ENCODE peak calls at places on chromosomes 6 and 20, in six cellular contexts. S is SK-N-SH, Y is GM12878, C is IMR-90, L is HepG2, O is H1. U is an unnamed sample.

GRCh38 chr6:103183831-103184411 is 1675.8 kb downstream of the HACE1 start:
- DNase-seq in S (no peak), Y (no peak), C (no peak), L (no peak), O (peak), U (no peak)

GRCh38 chr20:25299801-25300200 is 51.9 kb downstream of the PYGB start:
- DNase-seq in S (no peak), Y (no peak), C (peak), L (no peak), O (no peak), U (no peak)

GRCh38 chr6:88864347-88865057 is 98.9 kb downstream of the RNGTT start:
- DNase-seq in S (no peak), Y (no peak), C (no peak), L (no peak), O (no peak), U (no peak)

GRCh38 chr6:55568779-55569439 is 10.1 kb downstream of the HMGCLL1 start:
- DNase-seq in S (no peak), Y (no peak), C (no peak), L (no peak), O (no peak), U (no peak)

GRCh38 chr6:35919085-35919826 is 1.6 kb downstream of the SRPK1 start:
- DNase-seq in S (no peak), Y (no peak), C (peak), L (peak), O (no peak), U (no peak)

GRCh38 chr20:58717278-58718091 is 24.9 kb downstream of the NPEPL1 start:
- DNase-seq in S (no peak), Y (no peak), C (no peak), L (no peak), O (peak), U (no peak)

GRCh38 chr6:501891-502601 is 110.5 kb downstream of the IRF4 start:
- DNase-seq in S (no peak), Y (no peak), C (no peak), L (no peak), O (no peak), U (no peak)

GRCh38 chr20:41654292-41654691 is 36.1 kb upstream of the CHD6 start:
- DNase-seq in S (no peak), Y (no peak), C (no peak), L (no peak), O (no peak), U (no peak)

GRCh38 chr20:603116-603640 is 6.9 kb downstream of the TCF15 start:
- DNase-seq in S (no peak), Y (no peak), C (no peak), L (no peak), O (no peak), U (no peak)

GRCh38 chr20:57618091-57618765 is 2.0 kb downstream of the ZBP1 start:
- DNase-seq in S (no peak), Y (no peak), C (no peak), L (no peak), O (peak), U (peak)

GRCh38 chr6:108651781-108652227 is 91.1 kb downstream of the FOXO3 start:
- DNase-seq in S (no peak), Y (no peak), C (peak), L (no peak), O (no peak), U (no peak)

GRCh38 chr20:23574977-23575376 is 6.7 kb upstream of the CST9L start:
- DNase-seq in S (no peak), Y (no peak), C (no peak), L (no peak), O (no peak), U (no peak)

GRCh38 chr6:144559865-144560603 is 274.9 kb downstream of the UTRN start:
- DNase-seq in S (peak), Y (no peak), C (peak), L (peak), O (no peak), U (no peak)

GRCh38 chr20:956330-956951 is 40.3 kb upstream of the ANGPT4 start:
- DNase-seq in S (peak), Y (peak), C (peak), L (peak), O (peak), U (peak)

GRCh38 chr6:6803180-6803978 is 214.9 kb downstream of the LY86 start:
- DNase-seq in S (no peak), Y (no peak), C (no peak), L (no peak), O (no peak), U (no peak)

GRCh38 chr20:47792021-47792618 is 6.8 kb upstream of the SULF2 start:
- DNase-seq in S (no peak), Y (no peak), C (peak), L (no peak), O (no peak), U (no peak)

GRCh38 chr6:111721677-111722219 is 116.1 kb upstream of the TRAF3IP2 start:
- DNase-seq in S (peak), Y (no peak), C (peak), L (peak), O (peak), U (peak)

GRCh38 chr6:34350100-34350936 is 42.2 kb downstream of the NUDT3 start:
- DNase-seq in S (peak), Y (no peak), C (peak), L (no peak), O (no peak), U (no peak)

GRCh38 chr6:7249391-7249790 is 63.6 kb downstream of the SSR1 start:
- DNase-seq in S (no peak), Y (no peak), C (peak), L (no peak), O (no peak), U (no peak)

GRCh38 chr20:7629880-7630279 is 310.4 kb downstream of the HAO1 start:
- DNase-seq in S (no peak), Y (no peak), C (no peak), L (no peak), O (no peak), U (no peak)

GRCh38 chr6:12605888-12606345 is 110.7 kb upstream of the PHACTR1 start:
- DNase-seq in S (peak), Y (peak), C (peak), L (peak), O (peak), U (peak)

GRCh38 chr6:148457137-148457842 is 114.7 kb downstream of the SASH1 start:
- DNase-seq in S (no peak), Y (no peak), C (peak), L (no peak), O (no peak), U (no peak)

GRCh38 chr20:62198496-62198895 is 15.7 kb downstream of the MTG2 start:
- DNase-seq in S (no peak), Y (no peak), C (no peak), L (no peak), O (no peak), U (no peak)

GRCh38 chr6:133396225-133396624 is 155.1 kb downstream of the EYA4 start:
- DNase-seq in S (no peak), Y (no peak), C (no peak), L (no peak), O (no peak), U (no peak)

GRCh38 chr6:56637640-56638039 is 5.0 kb downstream of the DST start:
- DNase-seq in S (peak), Y (peak), C (peak), L (peak), O (no peak), U (peak)

GRCh38 chr6:39891976-39892375 is 42.3 kb downstream of the MOCS1 start:
- DNase-seq in S (no peak), Y (no peak), C (peak), L (no peak), O (no peak), U (no peak)

GRCh38 chr6:141026504-141026903 is 1106.2 kb upstream of the GJE1 start:
- DNase-seq in S (no peak), Y (no peak), C (no peak), L (peak), O (no peak), U (no peak)

GRCh38 chr6:121823437-121823851 is 388.0 kb downstream of the GJA1 start:
- DNase-seq in S (no peak), Y (no peak), C (peak), L (no peak), O (no peak), U (no peak)

GRCh38 chr6:90068835-90069478 is 174.7 kb downstream of the GJA10 start:
- DNase-seq in S (no peak), Y (no peak), C (peak), L (no peak), O (no peak), U (no peak)

GRCh38 chr20:58233881-58234528 is 5.6 kb upstream of the ANKRD60 start:
- DNase-seq in S (peak), Y (no peak), C (no peak), L (peak), O (peak), U (peak)

DNA sequence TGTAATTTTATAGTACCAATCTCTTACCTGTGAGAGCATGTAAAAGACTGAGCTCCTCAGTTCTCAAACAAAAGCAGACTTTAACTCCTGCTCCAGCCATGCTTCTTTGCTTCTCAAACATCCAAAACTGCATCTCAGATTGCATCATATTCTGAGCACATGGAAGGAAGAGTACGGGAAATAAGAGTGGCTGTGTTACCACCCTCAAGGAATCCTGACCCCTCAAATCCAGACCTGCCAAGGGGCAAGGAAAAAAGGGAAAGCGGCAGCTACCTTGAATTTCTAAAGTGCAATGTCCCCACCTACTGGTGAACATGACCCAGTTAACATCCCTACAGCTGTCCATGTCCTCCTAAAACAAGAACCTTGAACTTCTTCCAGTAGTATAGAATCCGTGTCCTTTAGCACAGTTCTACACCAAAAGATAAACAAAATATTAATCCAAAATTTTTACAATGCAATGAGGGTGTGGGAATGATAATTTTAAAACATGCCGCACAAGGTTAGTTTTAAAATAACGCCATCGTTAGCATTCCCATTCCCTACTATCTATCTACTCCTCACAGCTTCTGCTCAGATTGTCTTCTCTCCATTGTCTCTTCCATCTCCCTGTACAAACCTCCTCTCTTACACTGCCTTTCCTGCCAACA is 34.1 kb upstream of the HLA-DQB1 start:
- DNase-seq in S (peak), Y (no peak), C (peak), L (peak), O (peak), U (peak)
- TF ChIP-seq RAD21 in S (peak), Y (peak), C (peak), L (peak), O (peak), U (peak)

GRCh38 chr20:15310361-15310760 is 972.9 kb upstream of the FLRT3 start:
- DNase-seq in S (no peak), Y (no peak), C (no peak), L (no peak), O (no peak), U (no peak)
- TF ChIP-seq RAD21 in S (no peak), Y (no peak), C (no peak), L (no peak), O (no peak), U (no peak)

GRCh38 chr6:16670183-16670582 is 91.1 kb downstream of the ATXN1 start:
- DNase-seq in S (no peak), Y (no peak), C (no peak), L (no peak), O (no peak), U (no peak)
- TF ChIP-seq RAD21 in S (no peak), Y (no peak), C (no peak), L (no peak), O (no peak), U (no peak)

GRCh38 chr6:125926711-125927110 is 29.9 kb upstream of the HINT3 start:
- DNase-seq in S (no peak), Y (no peak), C (peak), L (no peak), O (no peak), U (no peak)

GRCh38 chr6:125924169-125924568 is 32.4 kb upstream of the HINT3 start:
- DNase-seq in S (no peak), Y (no peak), C (no peak), L (no peak), O (no peak), U (no peak)

GRCh38 chr6:125922322-125922860 is 34.2 kb upstream of the HINT3 start:
- DNase-seq in S (no peak), Y (no peak), C (no peak), L (no peak), O (no peak), U (no peak)

GRCh38 chr6:125924697-125925358 is 31.7 kb upstream of the HINT3 start:
- DNase-seq in S (no peak), Y (no peak), C (no peak), L (no peak), O (no peak), U (no peak)

DNA sequence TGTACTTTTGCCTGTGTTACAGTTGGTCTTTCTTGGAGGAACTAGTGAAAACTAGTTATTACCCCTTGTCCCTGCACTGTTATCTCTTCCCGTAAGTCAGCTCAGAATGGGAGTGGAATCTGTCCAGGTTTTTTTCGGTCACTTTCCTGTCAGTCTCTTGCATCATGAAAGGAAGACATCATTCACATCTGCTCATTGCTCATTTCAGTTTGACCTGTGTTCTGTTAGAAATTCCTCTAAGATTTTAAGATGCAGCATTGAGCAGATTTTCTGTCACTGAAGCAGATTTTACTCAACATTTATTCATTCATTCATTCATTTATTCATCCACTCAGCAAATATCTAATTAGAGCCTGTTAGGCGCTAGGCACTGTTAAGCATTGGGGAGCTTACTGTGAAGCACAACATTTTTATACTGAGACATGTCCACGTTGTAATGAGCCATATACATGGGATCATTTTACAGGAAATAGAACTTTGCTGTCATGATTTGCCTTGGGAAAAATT is 33.1 kb upstream of the HINT3 start:
- DNase-seq in S (no peak), Y (no peak), C (no peak), L (no peak), O (no peak), U (no peak)
- TF ChIP-seq RAD21 in S (no peak), Y (no peak), C (no peak), L (no peak), O (no peak), U (no peak)

DNA sequence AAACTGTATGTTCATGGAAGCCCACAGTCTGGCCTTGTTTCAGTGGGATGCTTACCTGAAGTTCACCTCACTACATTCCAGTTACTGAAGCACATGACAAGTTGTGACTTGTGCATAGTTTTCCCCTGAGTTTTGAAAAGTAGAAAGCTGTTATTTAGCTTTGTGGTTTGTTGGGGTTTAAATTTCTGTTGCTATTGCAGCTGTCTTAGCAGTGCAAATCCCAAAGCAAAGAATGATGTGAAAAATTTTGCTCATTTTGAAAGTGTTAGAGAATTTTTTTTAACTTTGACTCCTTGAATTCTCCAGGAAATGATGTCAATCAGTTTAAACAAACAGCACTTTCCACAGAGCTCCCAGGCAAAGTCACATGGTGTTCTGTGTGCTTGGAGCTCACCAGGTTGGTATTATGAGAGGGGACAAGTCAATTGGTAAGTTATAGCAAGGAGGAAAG is 268.4 kb downstream of the ADGRG6 start:
- DNase-seq in S (no peak), Y (no peak), C (peak), L (peak), O (no peak), U (no peak)
- TF ChIP-seq RAD21 in S (no peak), Y (no peak), C (no peak), L (no peak), O (no peak), U (no peak)

GRCh38 chr6:44451803-44452690 is 64.5 kb downstream of the CDC5L start:
- DNase-seq in S (no peak), Y (no peak), C (no peak), L (no peak), O (no peak), U (no peak)
- TF ChIP-seq RAD21 in S (no peak), Y (no peak), C (no peak), L (no peak), O (no peak), U (no peak)

GRCh38 chr6:25878721-25879322 is 4.8 kb upstream of the SLC17A3 start:
- DNase-seq in S (no peak), Y (no peak), C (no peak), L (no peak), O (no peak), U (no peak)

GRCh38 chr6:25880601-25881000 is 6.6 kb upstream of the SLC17A3 start:
- DNase-seq in S (no peak), Y (no peak), C (no peak), L (no peak), O (no peak), U (no peak)

GRCh38 chr6:25883991-25884390 is 9.9 kb upstream of the SLC17A3 start:
- DNase-seq in S (no peak), Y (no peak), C (peak), L (peak), O (no peak), U (peak)

GRCh38 chr6:25883536-25883935 is 9.5 kb upstream of the SLC17A3 start:
- DNase-seq in S (no peak), Y (no peak), C (no peak), L (no peak), O (no peak), U (no peak)

GRCh38 chr6:25882066-25882496 is 8.0 kb upstream of the SLC17A3 start:
- DNase-seq in S (no peak), Y (no peak), C (no peak), L (no peak), O (peak), U (peak)
- TF ChIP-seq RAD21 in S (no peak), Y (no peak), C (no peak), L (no peak), O (peak), U (peak)

DNA sequence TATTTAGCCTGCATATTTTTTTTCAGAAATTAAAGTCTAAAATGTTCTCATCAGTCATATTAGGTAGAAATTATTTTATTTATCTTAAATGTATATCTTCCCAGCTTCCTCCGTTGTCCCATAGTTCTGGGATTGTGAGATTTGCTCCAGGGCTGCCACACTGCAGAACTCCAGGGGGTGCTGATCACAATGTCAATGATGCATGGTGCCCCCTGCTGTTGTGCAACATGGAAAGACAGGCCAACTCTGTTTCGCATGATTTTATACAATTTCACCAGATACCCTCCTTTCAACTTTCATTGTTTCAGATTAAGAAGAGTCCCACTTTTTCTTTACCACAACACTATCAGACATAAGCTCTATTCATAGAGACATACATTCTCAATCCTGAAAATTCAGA is 35.9 kb downstream of the ID4 start:
- DNase-seq in S (peak), Y (no peak), C (no peak), L (peak), O (no peak), U (peak)
- TF ChIP-seq RAD21 in S (peak), Y (no peak), C (no peak), L (no peak), O (peak), U (no peak)

GRCh38 chr20:2693286-2693995 is 861 bp downstream of the EBF4 start:
- DNase-seq in S (peak), Y (no peak), C (no peak), L (no peak), O (peak), U (peak)
- TF ChIP-seq RAD21 in S (no peak), Y (no peak), C (no peak), L (no peak), O (no peak), U (no peak)

DNA sequence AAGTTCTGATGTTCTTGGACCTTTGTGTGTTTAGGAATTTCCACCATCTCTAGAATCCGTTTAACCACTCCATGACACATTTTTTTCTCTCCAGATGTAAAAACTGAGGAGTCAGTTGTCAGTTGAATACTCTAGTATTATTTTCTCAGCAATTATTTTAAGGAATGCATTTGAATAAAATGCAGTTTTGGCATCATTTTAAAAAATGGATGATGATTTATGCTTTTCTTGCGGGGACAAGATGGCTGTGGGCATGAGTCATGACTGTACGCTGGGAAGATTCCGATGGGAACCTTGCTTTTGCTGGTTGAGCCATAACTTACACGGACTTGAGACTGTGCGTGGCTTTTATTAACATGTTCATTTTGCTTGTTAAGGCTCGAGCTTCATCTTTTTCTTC is 470.3 kb upstream of the JAG1 start:
- DNase-seq in S (no peak), Y (no peak), C (peak), L (no peak), O (no peak), U (no peak)
- TF ChIP-seq RAD21 in S (peak), Y (no peak), C (no peak), L (no peak), O (no peak), U (no peak)

U was measured in A549.